ENCODE peak calls at places on chromosomes 3 and 15, in four cellular contexts. O is GM12878, V is HepG2, G is K562. F is an unnamed sample.

GRCh38 chr3:42685891-42686820 is 819 bp downstream of the KLHL40 start:
- DNase-seq in G (no peak), V (no peak), O (no peak), F (peak)

GRCh38 chr3:46724360-46724890 is 6.8 kb upstream of the PRSS50 start:
- DNase-seq in G (no peak), O (no peak), V (no peak), F (no peak)

GRCh38 chr3:126999383-126999782 is 16.5 kb downstream of the PLXNA1 start:
- DNase-seq in G (no peak), V (no peak), O (no peak), F (no peak)

GRCh38 chr3:171044384-171044783 is 17.9 kb upstream of the SLC2A2 start:
- DNase-seq in O (no peak), G (no peak), V (peak), F (no peak)

GRCh38 chr15:68114356-68114755 is 60.2 kb downstream of the PIAS1 start:
- DNase-seq in G (no peak), O (no peak), V (no peak), F (no peak)

GRCh38 chr15:83709246-83709645 is 55.3 kb downstream of the ADAMTSL3 start:
- DNase-seq in V (no peak), G (no peak), O (no peak), F (no peak)

GRCh38 chr3:149547954-149548728 is 73.6 kb downstream of the TM4SF4 start:
- DNase-seq in V (peak), O (no peak), G (no peak), F (no peak)

GRCh38 chr15:77097317-77097721 is 26.4 kb upstream of the TSPAN3 start:
- DNase-seq in O (no peak), V (no peak), G (no peak), F (peak)

GRCh38 chr3:143321058-143321769 is 201.6 kb downstream of the CHST2 start:
- DNase-seq in G (no peak), O (no peak), V (no peak), F (no peak)

GRCh38 chr3:39752019-39752637 is 57.3 kb upstream of the MYRIP start:
- DNase-seq in G (no peak), V (no peak), O (no peak), F (no peak)

GRCh38 chr3:24683090-24683489 is 188.4 kb upstream of the THRB start:
- DNase-seq in O (no peak), G (no peak), V (peak), F (no peak)

GRCh38 chr3:139427283-139428060 is 38.0 kb upstream of the COPB2 start:
- DNase-seq in V (peak), G (peak), O (peak), F (peak)

GRCh38 chr3:114093596-114093995 is 37.1 kb downstream of the QTRT2 start:
- DNase-seq in O (no peak), V (no peak), G (no peak), F (peak)

GRCh38 chr3:37124431-37124830 is 50.0 kb downstream of the LRRFIP2 start:
- DNase-seq in O (no peak), G (no peak), V (no peak), F (no peak)

GRCh38 chr3:57031622-57032541 is 28.6 kb upstream of the SPATA12 start:
- DNase-seq in V (no peak), O (no peak), G (no peak), F (no peak)

GRCh38 chr15:98143116-98143515 is 182.6 kb downstream of the ARRDC4 start:
- DNase-seq in G (no peak), O (no peak), V (no peak), F (no peak)

GRCh38 chr15:58864602-58865419 is 68.7 kb downstream of the SLTM start:
- DNase-seq in V (peak), O (no peak), G (no peak), F (peak)

GRCh38 chr3:86969500-86970189 is 21.3 kb downstream of the VGLL3 start:
- DNase-seq in V (peak), G (peak), O (no peak), F (peak)

GRCh38 chr3:51997935-51998596 is 2.4 kb upstream of the RPL29 start:
- DNase-seq in O (no peak), V (peak), G (no peak), F (no peak)

GRCh38 chr3:112734718-112735350 is 93.9 kb upstream of the CCDC80 start:
- DNase-seq in G (peak), V (peak), O (peak), F (peak)

GRCh38 chr3:6799264-6799915 is 61.5 kb upstream of the GRM7 start:
- DNase-seq in V (peak), O (no peak), G (peak), F (peak)

GRCh38 chr3:67774676-67775075 is 120.3 kb upstream of the SUCLG2 start:
- DNase-seq in V (no peak), O (no peak), G (no peak), F (no peak)

DNA sequence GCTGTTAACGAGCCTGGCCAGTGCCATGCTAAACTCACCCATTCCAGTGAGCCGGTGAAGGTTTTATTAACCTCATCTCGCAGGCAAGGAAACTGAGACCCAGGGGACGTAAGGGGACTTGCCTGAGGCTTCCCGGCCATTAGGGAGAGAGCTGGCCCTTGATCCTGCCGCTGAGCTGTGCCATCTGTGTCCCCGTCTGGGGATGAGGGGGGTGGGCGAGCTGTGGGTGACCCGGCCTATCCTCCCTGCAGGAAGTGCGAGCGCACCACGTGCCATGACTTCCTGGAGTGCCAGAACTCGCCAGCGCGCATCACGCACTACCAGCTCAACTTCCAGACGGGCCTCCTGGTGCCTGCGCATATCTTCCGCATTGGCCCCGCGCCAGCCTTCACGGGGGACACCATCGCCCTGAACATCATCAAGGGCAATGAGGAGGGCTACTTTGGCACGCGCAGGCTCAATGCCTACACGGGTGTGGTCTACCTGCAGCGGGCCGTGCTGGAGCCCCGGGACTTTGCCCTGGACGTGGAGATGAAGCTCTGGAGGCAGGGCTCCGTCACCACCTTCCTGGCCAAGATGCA is 88.5 kb downstream of the FBLN2 start:
- DNase-seq in V (no peak), O (no peak), G (no peak), F (peak)
- TF ChIP-seq MXI1 in V (no peak), O (no peak), G (no peak), F (no peak)

GRCh38 chr3:48692551-48692950 is 6.8 kb upstream of the NCKIPSD start:
- DNase-seq in V (no peak), O (no peak), G (no peak), F (no peak)
- TF ChIP-seq YY1 in V (no peak), O (no peak), G (no peak), F (no peak)

DNA sequence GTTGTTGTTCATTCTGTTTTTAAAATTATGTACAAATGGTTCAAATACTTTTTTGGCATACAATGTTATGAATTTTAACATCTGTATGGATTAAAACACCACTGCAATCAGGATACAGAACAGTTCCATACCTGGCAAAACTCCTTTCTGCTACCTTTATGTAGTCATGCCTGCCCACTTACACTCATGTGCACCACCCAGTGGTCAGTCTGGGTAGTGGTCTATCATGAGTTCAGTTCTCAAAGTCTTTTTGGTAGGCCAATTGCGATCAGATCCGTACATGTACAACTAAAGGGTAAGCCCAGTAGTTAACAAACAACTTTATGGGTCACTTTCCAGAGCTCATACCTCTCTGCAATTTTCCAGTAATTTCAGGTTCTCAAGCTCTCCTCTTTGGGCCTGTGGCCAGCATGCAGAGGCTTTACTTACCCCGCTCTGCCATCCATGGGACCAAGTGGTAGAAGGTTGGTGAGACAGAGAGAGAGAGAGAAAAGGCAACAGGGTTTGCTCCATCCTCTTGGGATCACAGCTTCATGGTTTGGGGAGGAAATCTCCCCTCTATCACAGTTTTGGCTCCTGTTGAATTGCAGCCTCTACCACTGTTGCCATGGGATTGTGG is 63.9 kb upstream of the FAM98B start:
- DNase-seq in V (peak), G (peak), O (peak), F (peak)
- TF ChIP-seq NFIC in V (no peak), G (no peak), O (no peak), F (no peak)

GRCh38 chr3:15892828-15893227 is 95.0 kb upstream of the ANKRD28 start:
- DNase-seq in V (no peak), G (no peak), O (no peak), F (no peak)
- TF ChIP-seq MXI1 in V (no peak), G (no peak), O (no peak), F (no peak)

GRCh38 chr15:99408236-99409096 is 157.2 kb downstream of the LRRC28 start:
- DNase-seq in O (no peak), G (no peak), V (no peak), F (peak)
- TF ChIP-seq YY1 in O (no peak), G (no peak), V (no peak), F (no peak)

GRCh38 chr15:66018178-66018797 is 149.0 kb downstream of the RAB11A start:
- DNase-seq in G (no peak), V (no peak), O (no peak), F (no peak)

GRCh38 chr15:66019826-66020398 is 150.6 kb downstream of the RAB11A start:
- DNase-seq in V (no peak), G (peak), O (no peak), F (no peak)

GRCh38 chr15:66021801-66022525 is 152.7 kb downstream of the RAB11A start:
- DNase-seq in V (no peak), G (no peak), O (no peak), F (no peak)

GRCh38 chr15:66017009-66017408 is 147.7 kb downstream of the RAB11A start:
- DNase-seq in O (no peak), V (no peak), G (peak), F (peak)

DNA sequence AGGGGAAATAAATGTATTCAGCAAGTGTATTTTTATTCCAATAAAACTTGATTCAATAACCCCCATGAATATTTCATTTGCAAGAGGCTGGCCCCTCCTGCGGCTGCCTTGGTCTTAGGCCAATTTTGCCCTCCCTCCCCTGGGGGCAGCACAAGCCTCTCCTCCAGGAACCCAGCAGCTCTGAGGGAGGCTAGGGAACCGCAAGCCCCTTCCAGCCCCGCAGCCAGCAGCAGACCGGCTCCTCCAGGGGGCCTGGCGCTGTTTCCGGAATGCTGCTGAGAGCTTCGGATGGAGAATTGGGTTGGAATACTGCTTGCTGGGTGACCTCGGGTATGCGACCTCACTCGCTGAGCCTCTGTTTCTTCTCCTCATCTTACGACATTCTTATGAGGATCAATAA is 150.1 kb downstream of the RAB11A start:
- DNase-seq in O (no peak), G (no peak), V (no peak), F (no peak)
- TF ChIP-seq NFIC in O (no peak), G (no peak), V (no peak), F (no peak)

GRCh38 chr3:152269423-152270144 is 855 bp downstream of the MBNL1 start:
- DNase-seq in G (peak), V (peak), O (no peak), F (peak)
- TF ChIP-seq MXI1 in G (no peak), V (no peak), O (no peak), F (peak)